ENCODE peak calls at places on chromosomes 4 and X, in nine cellular contexts. H is sigmoid colon, I is A549, X is Peyer's patch, V is tibial nerve, L is transverse colon, T is prostate gland, W is vagina, S is adrenal gland. R is an unnamed sample.

GRCh38 chrX:153865685-153866084 is 20.3 kb downstream of the L1CAM start:
- DNase-seq in H (no peak), I (no peak), X (no peak), V (no peak), L (no peak), T (no peak), W (no peak), S (no peak), R (no peak)

GRCh38 chrX:12868747-12869146 is 1.9 kb downstream of the TLR7 start:
- DNase-seq in H (no peak), I (no peak), X (no peak), V (no peak), L (no peak), T (no peak), W (no peak), S (no peak), R (no peak)

GRCh38 chrX:149618871-149619270 is 12.7 kb downstream of the TMEM185A start:
- DNase-seq in H (no peak), I (no peak), X (no peak), V (no peak), L (no peak), T (no peak), W (no peak), S (no peak), R (no peak)

GRCh38 chr4:176721459-176721858 is 71.3 kb downstream of the VEGFC start:
- DNase-seq in H (no peak), I (no peak), X (no peak), V (no peak), L (no peak), T (no peak), W (no peak), S (no peak), R (no peak)

GRCh38 chr4:143291334-143291733 is 45.3 kb upstream of the GAB1 start:
- DNase-seq in H (no peak), I (no peak), X (no peak), V (no peak), L (no peak), T (no peak), W (no peak), S (no peak), R (no peak)

GRCh38 chr4:74370912-74371311 is 6.0 kb downstream of the EREG start:
- DNase-seq in H (no peak), I (peak), X (no peak), V (no peak), L (peak), T (no peak), W (no peak), S (no peak), R (no peak)

GRCh38 chrX:97238632-97239031 is 354.9 kb downstream of the RPA4 start:
- DNase-seq in H (no peak), I (peak), X (no peak), V (no peak), L (no peak), T (no peak), W (no peak), S (no peak), R (no peak)

GRCh38 chr4:612749-613125 is 12.6 kb upstream of the PDE6B start:
- DNase-seq in H (no peak), I (no peak), X (no peak), V (no peak), L (no peak), T (no peak), W (no peak), S (no peak), R (no peak)

GRCh38 chr4:16686195-16686594 is 212.2 kb downstream of the LDB2 start:
- DNase-seq in H (no peak), I (no peak), X (no peak), V (no peak), L (no peak), T (no peak), W (no peak), S (no peak), R (no peak)

GRCh38 chrX:54540289-54540688 is 10.3 kb downstream of the GNL3L start:
- DNase-seq in H (no peak), I (no peak), X (no peak), V (no peak), L (no peak), T (no peak), W (no peak), S (no peak), R (no peak)

GRCh38 chr4:68883870-68884269 is 67.7 kb downstream of the UGT2A3 start:
- DNase-seq in H (no peak), I (no peak), X (no peak), V (no peak), L (no peak), T (no peak), W (no peak), S (no peak), R (no peak)

GRCh38 chrX:138711399-138712347 is at the start of gene FGF13:
- DNase-seq in H (peak), I (no peak), X (no peak), V (no peak), L (peak), T (peak), W (no peak), S (no peak), R (peak)

GRCh38 chrX:100979881-100980607 is 10.5 kb downstream of the ARL13A start:
- DNase-seq in H (no peak), I (no peak), X (no peak), V (no peak), L (no peak), T (no peak), W (no peak), S (no peak), R (no peak)

GRCh38 chrX:3659761-3660160 is 53.7 kb downstream of the PRKX start:
- DNase-seq in H (no peak), I (no peak), X (no peak), V (no peak), L (no peak), T (no peak), W (no peak), S (no peak), R (no peak)

GRCh38 chr4:10578027-10578426 is 106.5 kb downstream of the CLNK start:
- DNase-seq in H (no peak), I (no peak), X (no peak), V (no peak), L (no peak), T (no peak), W (no peak), S (no peak), R (no peak)

GRCh38 chrX:20267599-20267923 is 852 bp upstream of the RPS6KA3 start:
- DNase-seq in H (no peak), I (no peak), X (no peak), V (no peak), L (no peak), T (no peak), W (no peak), S (no peak), R (no peak)

GRCh38 chr4:156251373-156252065 is 297.9 kb upstream of the CTSO start:
- DNase-seq in H (no peak), I (no peak), X (no peak), V (no peak), L (no peak), T (no peak), W (no peak), S (no peak), R (no peak)

GRCh38 chr4:138445098-138445497 is 202.9 kb upstream of the SLC7A11 start:
- DNase-seq in H (no peak), I (no peak), X (no peak), V (no peak), L (no peak), T (no peak), W (no peak), S (no peak), R (no peak)

GRCh38 chrX:103356023-103356798 is at the start of gene TCEAL9:
- DNase-seq in H (peak), I (peak), X (no peak), V (peak), L (peak), T (peak), W (no peak), S (peak), R (peak)

GRCh38 chr4:140070369-140070768 is 83.6 kb downstream of the MAML3 start:
- DNase-seq in H (no peak), I (no peak), X (no peak), V (no peak), L (no peak), T (no peak), W (no peak), S (no peak), R (no peak)

GRCh38 chrX:21004835-21005234 is 369.4 kb upstream of the CNKSR2 start:
- DNase-seq in H (no peak), I (peak), X (no peak), V (no peak), L (no peak), T (no peak), W (no peak), S (no peak), R (no peak)

GRCh38 chr4:7341486-7342222 is 93.1 kb downstream of the PSAPL1 start:
- DNase-seq in H (no peak), I (no peak), X (no peak), V (no peak), L (no peak), T (no peak), W (no peak), S (peak), R (no peak)

GRCh38 chrX:2781698-2782097 is 29.9 kb downstream of the XG start:
- DNase-seq in H (no peak), I (no peak), X (no peak), V (no peak), L (no peak), T (no peak), W (no peak), S (no peak), R (no peak)

GRCh38 chr4:27364509-27364908 is 503.9 kb downstream of the STIM2 start:
- DNase-seq in H (no peak), I (no peak), X (no peak), V (no peak), L (no peak), T (no peak), W (no peak), S (no peak), R (no peak)

GRCh38 chr4:127586922-127587571 is 45.7 kb upstream of the INTU start:
- DNase-seq in H (no peak), I (peak), X (no peak), V (no peak), L (no peak), T (no peak), W (no peak), S (peak), R (no peak)

GRCh38 chr4:176838611-176839411 is 46.1 kb upstream of the VEGFC start:
- DNase-seq in H (no peak), I (peak), X (no peak), V (no peak), L (no peak), T (no peak), W (no peak), S (peak), R (no peak)

GRCh38 chrX:108309144-108309543 is 129.1 kb downstream of the COL4A6 start:
- DNase-seq in H (no peak), I (peak), X (no peak), V (no peak), L (no peak), T (no peak), W (no peak), S (no peak), R (no peak)

GRCh38 chr4:132332932-132333722 is 816.0 kb upstream of the PCDH10 start:
- DNase-seq in H (no peak), I (peak), X (no peak), V (no peak), L (no peak), T (no peak), W (no peak), S (no peak), R (no peak)

GRCh38 chr4:183262776-183263100 is 57.3 kb downstream of the CLDN22 start:
- DNase-seq in H (no peak), I (no peak), X (no peak), V (no peak), L (no peak), T (no peak), W (no peak), S (no peak), R (no peak)

GRCh38 chrX:136907626-136908025 is 27.1 kb upstream of the RBMX start:
- DNase-seq in H (no peak), I (no peak), X (no peak), V (peak), L (no peak), T (no peak), W (no peak), S (no peak), R (no peak)

GRCh38 chrX:25003066-25003849 is 12.5 kb downstream of the ARX start:
- DNase-seq in H (no peak), I (no peak), X (no peak), V (no peak), L (no peak), T (no peak), W (no peak), S (no peak), R (no peak)

GRCh38 chr4:8077181-8078108 is 81.2 kb downstream of the ABLIM2 start:
- DNase-seq in H (no peak), I (no peak), X (no peak), V (no peak), L (no peak), T (no peak), W (no peak), S (no peak), R (no peak)

GRCh38 chr4:2786152-2786671 is 6.7 kb upstream of the SH3BP2 start:
- DNase-seq in H (peak), I (no peak), X (peak), V (no peak), L (peak), T (no peak), W (no peak), S (no peak), R (no peak)

GRCh38 chr4:139725236-139725635 is 59.6 kb downstream of the MGST2 start:
- DNase-seq in H (no peak), I (no peak), X (no peak), V (no peak), L (no peak), T (no peak), W (no peak), S (no peak), R (no peak)

GRCh38 chrX:153969904-153970397 is 1.7 kb downstream of the HCFC1 start:
- DNase-seq in H (no peak), I (no peak), X (no peak), V (no peak), L (no peak), T (no peak), W (no peak), S (no peak), R (no peak)

GRCh38 chr4:11973270-11973669 is 544.6 kb upstream of the HS3ST1 start:
- DNase-seq in H (no peak), I (no peak), X (no peak), V (no peak), L (no peak), T (no peak), W (no peak), S (no peak), R (no peak)

DNA sequence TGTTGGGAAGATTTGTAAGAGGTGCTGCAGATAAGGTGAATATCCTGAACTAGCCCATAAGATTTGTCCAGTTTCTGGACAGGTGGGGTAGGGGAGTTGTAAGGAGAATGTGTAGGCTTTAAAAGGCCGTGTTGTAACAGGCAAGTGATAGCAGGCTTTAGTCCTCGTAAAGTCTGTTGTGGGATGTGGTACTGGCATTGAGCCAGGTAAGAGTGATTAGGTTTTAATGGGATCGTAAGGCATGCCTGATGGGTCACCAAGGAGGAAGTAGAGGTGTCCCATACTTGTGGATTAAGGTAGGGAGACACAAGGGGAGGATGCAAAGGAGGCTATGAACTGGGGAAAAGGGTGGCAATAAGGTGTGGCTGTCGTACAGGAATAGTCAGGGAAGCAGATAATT is 256.9 kb upstream of the DKK2 start:
- DNase-seq in H (no peak), I (no peak), X (no peak), V (no peak), L (no peak), T (no peak), W (no peak), S (no peak), R (no peak)
- TF ChIP-seq POLR2A in H (no peak), I (no peak), X (no peak), V (no peak), L (no peak), T (no peak), W (no peak), S (no peak), R (no peak)

GRCh38 chrX:135009057-135009605 is 13.2 kb downstream of the RTL8B start:
- DNase-seq in H (no peak), I (no peak), X (no peak), V (no peak), L (no peak), T (no peak), W (no peak), S (peak), R (no peak)

GRCh38 chrX:135003876-135004623 is 13.3 kb downstream of the SMIM10 start:
- DNase-seq in H (peak), I (peak), X (peak), V (peak), L (peak), T (peak), W (no peak), S (peak), R (peak)

GRCh38 chrX:135010921-135011320 is 11.4 kb downstream of the RTL8B start:
- DNase-seq in H (no peak), I (no peak), X (no peak), V (no peak), L (no peak), T (no peak), W (no peak), S (no peak), R (no peak)

GRCh38 chrX:135015526-135016245 is 6.7 kb downstream of the RTL8B start:
- DNase-seq in H (no peak), I (no peak), X (no peak), V (no peak), L (no peak), T (no peak), W (no peak), S (no peak), R (no peak)

DNA sequence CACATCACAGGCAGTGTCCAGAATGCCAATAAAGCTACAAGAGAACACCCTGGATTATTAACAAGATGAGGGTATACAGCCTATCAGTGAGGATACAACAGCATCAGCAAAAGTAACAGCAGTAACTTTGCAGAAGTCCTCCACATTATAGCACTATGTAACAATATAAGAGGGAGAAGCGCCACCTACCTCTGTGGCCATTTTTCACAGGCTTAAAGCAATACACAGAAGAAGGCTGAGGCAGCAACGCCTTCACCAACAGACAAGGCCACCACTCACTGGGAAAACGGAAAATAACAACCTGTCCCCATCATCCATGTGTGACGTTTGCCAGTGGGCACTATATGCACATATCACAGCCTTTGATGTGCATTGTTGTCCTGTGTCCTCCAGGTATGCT is 12.5 kb downstream of the RTL8B start:
- DNase-seq in H (no peak), I (no peak), X (no peak), V (no peak), L (no peak), T (no peak), W (no peak), S (no peak), R (no peak)
- TF ChIP-seq CTCF in H (no peak), I (peak), X (no peak), V (no peak), L (no peak), T (no peak), W (no peak), S (no peak), R (no peak)

GRCh38 chrX:47863187-47863586 is 26.5 kb downstream of the ZNF81 start:
- DNase-seq in H (no peak), I (no peak), X (no peak), V (no peak), L (no peak), T (peak), W (no peak), S (peak), R (peak)

GRCh38 chrX:47859686-47860085 is 23.0 kb downstream of the ZNF81 start:
- DNase-seq in H (no peak), I (no peak), X (no peak), V (no peak), L (no peak), T (no peak), W (no peak), S (no peak), R (no peak)

GRCh38 chrX:47862680-47863079 is 26.0 kb downstream of the ZNF81 start:
- DNase-seq in H (no peak), I (no peak), X (no peak), V (no peak), L (no peak), T (no peak), W (no peak), S (no peak), R (no peak)

DNA sequence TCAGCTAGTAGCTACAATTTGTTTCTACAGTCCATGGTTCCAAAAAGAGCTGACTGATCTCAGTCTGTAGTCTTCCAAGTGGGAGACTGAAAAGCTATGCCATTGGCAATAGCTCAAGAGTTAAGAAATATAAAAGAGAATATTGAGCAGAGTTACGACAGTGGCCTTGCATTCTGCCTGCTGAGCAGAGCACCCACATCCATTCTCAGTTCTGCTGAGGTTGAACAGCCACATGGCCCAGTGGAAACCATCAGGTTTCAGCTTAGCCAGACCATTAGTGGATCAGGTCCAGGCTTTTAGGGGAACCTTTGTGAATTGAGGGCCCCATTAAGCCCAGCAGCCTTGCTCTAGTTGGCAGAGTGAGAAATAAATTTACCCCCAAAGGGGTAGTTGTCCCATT is 28.1 kb downstream of the ZNF81 start:
- DNase-seq in H (no peak), I (no peak), X (no peak), V (no peak), L (no peak), T (no peak), W (no peak), S (no peak), R (no peak)
- TF ChIP-seq POLR2A in H (no peak), I (no peak), X (no peak), V (no peak), L (no peak), T (no peak), W (no peak), S (no peak), R (no peak)

GRCh38 chr4:137065306-137065705 is 467.0 kb downstream of the PCDH18 start:
- DNase-seq in H (no peak), I (no peak), X (no peak), V (no peak), L (no peak), T (no peak), W (no peak), S (no peak), R (no peak)

GRCh38 chr4:137063961-137064360 is 468.3 kb downstream of the PCDH18 start:
- DNase-seq in H (no peak), I (no peak), X (no peak), V (no peak), L (no peak), T (no peak), W (no peak), S (no peak), R (no peak)

GRCh38 chr4:137070614-137071013 is 461.7 kb downstream of the PCDH18 start:
- DNase-seq in H (peak), I (no peak), X (no peak), V (no peak), L (no peak), T (no peak), W (no peak), S (no peak), R (peak)

GRCh38 chr4:137069473-137069872 is 462.8 kb downstream of the PCDH18 start:
- DNase-seq in H (no peak), I (no peak), X (no peak), V (no peak), L (no peak), T (no peak), W (no peak), S (no peak), R (no peak)
- TF ChIP-seq CTCF in H (no peak), I (no peak), X (no peak), V (no peak), L (no peak), T (no peak), W (no peak), S (no peak), R (no peak)

GRCh38 chr4:53365486-53366300 is at the start of gene SCFD2:
- DNase-seq in H (peak), I (peak), X (peak), V (peak), L (peak), T (peak), W (peak), S (peak), R (peak)
- TF ChIP-seq POLR2A in H (no peak), I (peak), X (peak), V (no peak), L (no peak), T (peak), W (no peak), S (peak), R (peak)

R was measured in right lobe of liver.